ENCODE peak calls at places on chromosomes 12 and 14, in seven cellular contexts. U, R, F, X, M, G and K are unnamed samples. For H3K4me1, the result is how much of the 10 kb centered on the place peaks cover.

GRCh38 chr12:110537605-110538409 is 35.7 kb downstream of the RAD9B start:
- DNase-seq in U (peak), R (no peak), F (no peak), X (peak), M (peak), G (peak), K (no peak)

GRCh38 chr14:35368583-35368982 is 36.0 kb downstream of the NFKBIA start:
- DNase-seq in U (no peak), R (no peak), F (no peak), X (no peak), M (no peak), G (no peak), K (no peak)

GRCh38 chr12:9334026-9334692 is 126.0 kb upstream of the PZP start:
- DNase-seq in U (peak), R (peak), F (no peak), X (no peak), M (no peak), G (no peak), K (no peak)

GRCh38 chr12:121217761-121218160 is 7.8 kb downstream of the P2RX4 start:
- DNase-seq in U (peak), R (no peak), F (no peak), X (no peak), M (peak), G (no peak), K (no peak)

GRCh38 chr14:23056257-23056955 is 914 bp downstream of the CDH24 start:
- DNase-seq in U (peak), R (peak), F (peak), X (peak), M (peak), G (peak), K (peak)

GRCh38 chr14:66624319-66624937 is 116.5 kb downstream of the GPHN start:
- DNase-seq in U (peak), R (peak), F (no peak), X (peak), M (peak), G (peak), K (peak)

GRCh38 chr14:95575820-95576473 is 41.1 kb downstream of the GLRX5 start:
- DNase-seq in U (no peak), R (no peak), F (no peak), X (no peak), M (no peak), G (no peak), K (no peak)

GRCh38 chr14:99971929-99972747 is 93.1 kb upstream of the EVL start:
- DNase-seq in U (no peak), R (peak), F (peak), X (no peak), M (no peak), G (no peak), K (no peak)

GRCh38 chr14:106843951-106844483 is 1317.6 kb downstream of the TMEM121 start:
- DNase-seq in U (no peak), R (no peak), F (peak), X (no peak), M (peak), G (peak), K (peak)

GRCh38 chr12:130667421-130667960 is 48.6 kb downstream of the RIMBP2 start:
- DNase-seq in U (no peak), R (no peak), F (no peak), X (no peak), M (no peak), G (no peak), K (no peak)

GRCh38 chr12:131869871-131870418 is 24.5 kb upstream of the ULK1 start:
- DNase-seq in U (no peak), R (peak), F (no peak), X (no peak), M (no peak), G (no peak), K (no peak)

GRCh38 chr14:20376071-20376588 is 32.7 kb downstream of the PARP2 start:
- DNase-seq in U (peak), R (no peak), F (no peak), X (no peak), M (peak), G (no peak), K (no peak)

GRCh38 chr12:116135209-116135930 is 142.1 kb downstream of the MED13L start:
- DNase-seq in U (no peak), R (peak), F (no peak), X (no peak), M (no peak), G (no peak), K (no peak)

GRCh38 chr12:101592931-101593330 is 1.8 kb upstream of the MYBPC1 start:
- DNase-seq in U (no peak), R (no peak), F (no peak), X (no peak), M (no peak), G (no peak), K (no peak)

GRCh38 chr14:22844221-22845102 is 8.1 kb downstream of the MMP14 start:
- DNase-seq in U (no peak), R (no peak), F (no peak), X (no peak), M (no peak), G (no peak), K (no peak)

GRCh38 chr14:54658836-54659235 is 91.9 kb downstream of the SAMD4A start:
- DNase-seq in U (no peak), R (no peak), F (no peak), X (no peak), M (no peak), G (no peak), K (no peak)

GRCh38 chr12:106145539-106146447 is 7.0 kb upstream of the NUAK1 start:
- DNase-seq in U (no peak), R (no peak), F (peak), X (peak), M (peak), G (no peak), K (no peak)

GRCh38 chr12:50097952-50098351 is 5.9 kb upstream of the GPD1 start:
- DNase-seq in U (no peak), R (no peak), F (no peak), X (no peak), M (no peak), G (no peak), K (no peak)

GRCh38 chr12:62778187-62778586 is 156.8 kb downstream of the PPM1H start:
- DNase-seq in U (no peak), R (no peak), F (no peak), X (no peak), M (no peak), G (no peak), K (no peak)

GRCh38 chr14:33019346-33019745 is 80.7 kb downstream of the NPAS3 start:
- DNase-seq in U (no peak), R (no peak), F (no peak), X (no peak), M (no peak), G (no peak), K (no peak)

GRCh38 chr14:93926209-93926872 is 803 bp upstream of the FAM181A start:
- DNase-seq in U (no peak), R (no peak), F (no peak), X (no peak), M (no peak), G (no peak), K (no peak)

GRCh38 chr12:94603434-94604068 is 46.8 kb downstream of the TMCC3 start:
- DNase-seq in U (no peak), R (no peak), F (peak), X (no peak), M (peak), G (no peak), K (peak)

GRCh38 chr14:53110103-53110502 is 43.0 kb downstream of the DDHD1 start:
- DNase-seq in U (no peak), R (no peak), F (no peak), X (no peak), M (no peak), G (no peak), K (no peak)
- H3K27ac ChIP-seq in U (no peak), R (no peak), F (no peak), X (no peak), M (no peak), G (no peak), K (peak)

GRCh38 chr12:24996820-24997219 is 47.9 kb upstream of the BCAT1 start:
- DNase-seq in U (no peak), R (no peak), F (no peak), X (no peak), M (no peak), G (no peak), K (no peak)
- H3K4me1 ChIP-seq in U (under half), R (under half), F (under half), X (under half), M (under half), G (under half), K (under half)

DNA sequence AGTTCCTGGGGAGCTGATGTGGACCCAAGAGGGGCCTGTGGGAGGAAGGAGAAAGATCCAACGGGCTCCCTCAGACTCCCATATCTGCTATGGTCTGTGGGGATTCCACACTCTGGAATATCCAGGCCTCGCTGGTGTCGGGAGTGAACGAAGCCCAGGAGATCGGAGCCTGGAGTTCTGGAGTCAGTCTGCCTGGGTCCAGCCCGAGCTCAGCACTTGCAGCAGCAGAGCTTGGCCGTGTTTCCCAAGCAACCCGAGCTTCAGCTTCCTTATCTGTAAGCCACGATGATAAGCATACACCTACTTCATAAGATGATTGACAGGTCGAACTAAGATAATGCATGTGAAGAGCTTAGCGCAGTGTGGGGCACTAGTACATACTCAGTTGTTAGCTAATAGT is 10.1 kb downstream of the LTBP2 start:
- DNase-seq in U (peak), R (no peak), F (no peak), X (no peak), M (no peak), G (no peak), K (no peak)
- H3K4me3 ChIP-seq in U (no peak), R (no peak), F (no peak), X (no peak), M (no peak), G (no peak), K (no peak)

GRCh38 chr12:103560604-103561101 is 26.4 kb upstream of the STAB2 start:
- DNase-seq in U (peak), R (peak), F (no peak), X (no peak), M (no peak), G (no peak), K (no peak)
- H3K27ac ChIP-seq in U (peak), R (no peak), F (no peak), X (no peak), M (no peak), G (no peak), K (no peak)

GRCh38 chr12:59078027-59078426 is 157.7 kb upstream of the LRIG3 start:
- DNase-seq in U (peak), R (no peak), F (no peak), X (no peak), M (no peak), G (no peak), K (no peak)

GRCh38 chr12:59075141-59075540 is 154.8 kb upstream of the LRIG3 start:
- DNase-seq in U (no peak), R (no peak), F (no peak), X (no peak), M (no peak), G (no peak), K (no peak)

GRCh38 chr12:59075968-59076367 is 155.7 kb upstream of the LRIG3 start:
- DNase-seq in U (no peak), R (no peak), F (no peak), X (no peak), M (no peak), G (no peak), K (no peak)

GRCh38 chr12:59077153-59077930 is 157.0 kb upstream of the LRIG3 start:
- DNase-seq in U (peak), R (peak), F (no peak), X (no peak), M (peak), G (peak), K (no peak)

GRCh38 chr12:59076611-59077010 is 156.3 kb upstream of the LRIG3 start:
- DNase-seq in U (no peak), R (no peak), F (no peak), X (no peak), M (no peak), G (no peak), K (no peak)
- H3K4me1 ChIP-seq in U (under half), R (under half), F (under half), X (under half), M (under half), G (under half), K (under half)

GRCh38 chr14:104094709-104095425 is 9.4 kb downstream of the ASPG start:
- DNase-seq in U (peak), R (no peak), F (peak), X (peak), M (peak), G (peak), K (peak)
- H3K4me3 ChIP-seq in U (no peak), R (no peak), F (no peak), X (no peak), M (no peak), G (no peak), K (no peak)

GRCh38 chr12:112148031-112148513 is 22.7 kb downstream of the TRAFD1 start:
- DNase-seq in U (peak), R (peak), F (peak), X (no peak), M (peak), G (no peak), K (no peak)
- H3K27ac ChIP-seq in U (no peak), R (no peak), F (no peak), X (no peak), M (no peak), G (no peak), K (no peak)

GRCh38 chr12:96194901-96195844 is 998 bp downstream of the ELK3 start:
- DNase-seq in U (peak), R (peak), F (peak), X (peak), M (peak), G (peak), K (peak)
- H3K4me1 ChIP-seq in U (under half), R (under half), F (under half), X (half or more), M (under half), G (under half), K (half or more)